ENCODE peak calls at places on chromosomes 11 and 22, in five cellular contexts. L, U, O, D and A are unnamed samples. For H3K4me1, the result is how much of the 10 kb centered on the place peaks cover.

GRCh38 chr11:35629914-35630313 is 11.7 kb downstream of the FJX1 start:
- DNase-seq in L (no peak), U (no peak), O (peak), D (no peak), A (no peak)

GRCh38 chr11:30697032-30697431 is 110.9 kb upstream of the MPPED2 start:
- DNase-seq in L (no peak), U (no peak), O (no peak), D (no peak), A (no peak)

GRCh38 chr22:49006207-49007012 is 821.3 kb downstream of the BRD1 start:
- DNase-seq in L (peak), U (no peak), O (no peak), D (no peak), A (no peak)

GRCh38 chr22:31139866-31140716 is at the start of gene PLA2G3:
- DNase-seq in L (peak), U (no peak), O (peak), D (no peak), A (no peak)

GRCh38 chr11:47184711-47185304 is 1.4 kb downstream of the PACSIN3 start:
- DNase-seq in L (no peak), U (no peak), O (no peak), D (no peak), A (no peak)

GRCh38 chr22:30649430-30650007 is 13.9 kb downstream of the SLC35E4 start:
- DNase-seq in L (peak), U (no peak), O (peak), D (peak), A (peak)

GRCh38 chr11:83194284-83195175 is 1.0 kb downstream of the ANKRD42 start:
- DNase-seq in L (peak), U (peak), O (peak), D (peak), A (peak)

GRCh38 chr11:132312161-132312560 is 941.7 kb downstream of the NTM start:
- DNase-seq in L (no peak), U (no peak), O (no peak), D (no peak), A (no peak)

GRCh38 chr11:126704144-126704543 is 296.4 kb downstream of the KIRREL3 start:
- DNase-seq in L (no peak), U (no peak), O (no peak), D (no peak), A (no peak)

GRCh38 chr22:35914665-35915476 is 113.8 kb downstream of the RBFOX2 start:
- DNase-seq in L (peak), U (peak), O (peak), D (peak), A (no peak)

GRCh38 chr11:61645179-61645868 is 34.9 kb upstream of the DAGLA start:
- DNase-seq in L (no peak), U (no peak), O (no peak), D (no peak), A (no peak)

GRCh38 chr22:29167032-29167911 is 38.4 kb upstream of the EMID1 start:
- DNase-seq in L (no peak), U (no peak), O (no peak), D (no peak), A (no peak)

GRCh38 chr22:31136155-31136554 is 4.2 kb downstream of the PLA2G3 start:
- DNase-seq in L (no peak), U (no peak), O (no peak), D (no peak), A (no peak)

GRCh38 chr11:65435330-65435931 is 12.8 kb downstream of the NEAT1 start:
- DNase-seq in L (no peak), U (no peak), O (no peak), D (peak), A (no peak)

GRCh38 chr11:115458877-115459276 is 45.3 kb downstream of the CADM1 start:
- DNase-seq in L (no peak), U (no peak), O (no peak), D (no peak), A (no peak)

GRCh38 chr22:50190182-50190951 is 4.7 kb downstream of the TRABD start:
- DNase-seq in L (peak), U (no peak), O (peak), D (peak), A (peak)

GRCh38 chr22:46149493-46149997 is 781 bp upstream of the PPARA start:
- DNase-seq in L (peak), U (no peak), O (peak), D (peak), A (peak)

GRCh38 chr11:58919561-58919960 is 19.7 kb upstream of the GLYATL1 start:
- DNase-seq in L (no peak), U (no peak), O (no peak), D (no peak), A (no peak)

GRCh38 chr11:64833509-64833908 is 10.9 kb downstream of the CDC42BPG start:
- DNase-seq in L (no peak), U (no peak), O (no peak), D (no peak), A (no peak)

GRCh38 chr11:59088164-59088563 is 2.1 kb downstream of the GLYATL1B start:
- DNase-seq in L (no peak), U (no peak), O (no peak), D (no peak), A (no peak)

GRCh38 chr11:114147389-114148382 is 88.2 kb downstream of the ZBTB16 start:
- DNase-seq in L (no peak), U (no peak), O (peak), D (no peak), A (no peak)

GRCh38 chr11:40276960-40277359 is 1182.5 kb downstream of the LRRC4C start:
- DNase-seq in L (no peak), U (no peak), O (no peak), D (no peak), A (no peak)

GRCh38 chr22:26038365-26038764 is 130.9 kb upstream of the SEZ6L start:
- DNase-seq in L (no peak), U (no peak), O (peak), D (no peak), A (no peak)

GRCh38 chr11:115920841-115921480 is 416.7 kb upstream of the CADM1 start:
- DNase-seq in L (no peak), U (no peak), O (no peak), D (no peak), A (no peak)

GRCh38 chr11:91731051-91731450 is 493.6 kb upstream of the FAT3 start:
- DNase-seq in L (no peak), U (no peak), O (peak), D (no peak), A (no peak)

GRCh38 chr11:25423436-25424184 is 908.3 kb upstream of the ANO3 start:
- DNase-seq in L (no peak), U (no peak), O (peak), D (no peak), A (no peak)

GRCh38 chr11:17861036-17861755 is 126.6 kb downstream of the KCNC1 start:
- DNase-seq in L (no peak), U (no peak), O (no peak), D (no peak), A (no peak)

GRCh38 chr11:79417069-79417920 is 23.5 kb downstream of the TENM4 start:
- DNase-seq in L (no peak), U (no peak), O (peak), D (no peak), A (no peak)

DNA sequence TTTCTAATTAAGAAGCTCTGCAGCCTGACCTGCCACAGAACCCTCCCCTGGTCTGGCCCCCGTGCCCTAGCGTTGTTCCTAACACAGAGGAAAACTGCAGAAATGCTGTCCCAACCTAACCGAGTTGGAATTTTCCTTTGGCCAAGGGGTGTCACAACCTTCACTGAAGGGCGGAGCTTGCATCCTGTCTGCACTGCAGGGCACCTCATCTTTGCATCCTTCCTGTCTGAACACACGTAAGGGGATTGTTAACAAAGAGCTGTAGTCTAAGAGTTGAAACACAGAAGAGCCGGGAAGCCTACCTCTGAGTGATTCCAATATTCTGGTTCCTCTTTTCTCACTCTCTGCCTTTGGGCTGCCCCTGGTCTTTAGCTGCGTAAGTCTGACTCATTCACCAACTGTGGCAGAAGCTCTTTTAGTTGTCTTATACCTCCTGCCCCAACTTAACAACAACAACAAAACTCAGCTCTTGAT is 1.6 kb downstream of the DIXDC1 start:
- DNase-seq in L (peak), U (no peak), O (peak), D (no peak), A (no peak)
- H3K4me1 ChIP-seq in L (under half), U (under half), O (under half), D (under half), A (under half)

GRCh38 chr11:75339685-75340409 is 11.6 kb downstream of the ARRB1 start:
- DNase-seq in L (no peak), U (no peak), O (peak), D (no peak), A (peak)
- H3K4me1 ChIP-seq in L (under half), U (under half), O (half or more), D (half or more), A (half or more)

GRCh38 chr11:122700676-122701075 is 45.2 kb downstream of the UBASH3B start:
- DNase-seq in L (no peak), U (no peak), O (no peak), D (no peak), A (no peak)
- H3K4me1 ChIP-seq in L (under half), U (under half), O (under half), D (under half), A (under half)

GRCh38 chr11:74017631-74018030 is 8.7 kb upstream of the UCP3 start:
- DNase-seq in L (no peak), U (no peak), O (no peak), D (no peak), A (no peak)

GRCh38 chr11:74014880-74015279 is 6.0 kb upstream of the UCP3 start:
- DNase-seq in L (no peak), U (no peak), O (no peak), D (no peak), A (no peak)

GRCh38 chr11:74018331-74019005 is 9.6 kb upstream of the UCP3 start:
- DNase-seq in L (no peak), U (peak), O (no peak), D (peak), A (peak)

GRCh38 chr11:74013141-74013540 is 4.3 kb upstream of the UCP3 start:
- DNase-seq in L (no peak), U (no peak), O (no peak), D (no peak), A (no peak)

GRCh38 chr11:74015919-74016684 is 7.2 kb upstream of the UCP3 start:
- DNase-seq in L (no peak), U (no peak), O (no peak), D (no peak), A (no peak)
- H3K4me1 ChIP-seq in L (under half), U (under half), O (under half), D (under half), A (under half)